ENCODE peak calls at places on chromosome 16, in five cellular contexts. U is GM13976, V is NAMALWA, E is PC-3, P is LoVo. I is an unnamed sample.

GRCh38 chr16:50666658-50667496 is 14.2 kb downstream of the SNX20 start:
- DNase-seq in U (peak; percentile 78), V (peak; percentile 27), E (no peak), P (no peak), I (no peak)

GRCh38 chr16:27498020-27498419 is 51.7 kb downstream of the GTF3C1 start:
- DNase-seq in U (no peak), V (no peak), E (no peak), P (no peak), I (no peak)

GRCh38 chr16:81578636-81579413 is 134.2 kb downstream of the CMIP start:
- DNase-seq in U (no peak), V (no peak), E (no peak), P (no peak), I (no peak)

GRCh38 chr16:82510041-82510440 is 116.7 kb upstream of the CDH13 start:
- DNase-seq in U (no peak), V (no peak), E (no peak), P (no peak), I (no peak)

GRCh38 chr16:56269824-56270684 is 78.8 kb downstream of the GNAO1 start:
- DNase-seq in U (no peak), V (no peak), E (no peak), P (no peak), I (no peak)

GRCh38 chr16:24346734-24347133 is 90.6 kb downstream of the CACNG3 start:
- DNase-seq in U (no peak), V (no peak), E (no peak), P (no peak), I (no peak)

GRCh38 chr16:86580063-86580797 is 1.9 kb downstream of the FOXL1 start:
- DNase-seq in U (no peak), V (no peak), E (no peak), P (no peak), I (no peak)

GRCh38 chr16:56947604-56947995 is 14.2 kb upstream of the CETP start:
- DNase-seq in U (no peak), V (no peak), E (no peak), P (no peak), I (no peak)

GRCh38 chr16:6066601-6067000 is 969.0 kb upstream of the EEF2KMT start:
- DNase-seq in U (no peak), V (no peak), E (no peak), P (no peak), I (no peak)

GRCh38 chr16:59591480-59591879 is 857.4 kb upstream of the GOT2 start:
- DNase-seq in U (no peak), V (no peak), E (peak; percentile 32), P (no peak), I (no peak)

GRCh38 chr16:30949655-30950515 is 1.0 kb downstream of the ORAI3 start:
- DNase-seq in U (peak; percentile 71), V (peak; percentile 58), E (peak; percentile 20), P (peak; percentile 79), I (peak; percentile 57)

GRCh38 chr16:20799599-20799998 is 6.7 kb downstream of the ERI2 start:
- DNase-seq in U (no peak), V (peak; percentile 61), E (peak; percentile 13), P (peak; percentile 31), I (peak; percentile 58)

GRCh38 chr16:2035431-2036199 is 8.9 kb downstream of the NHERF2 start:
- DNase-seq in U (no peak), V (no peak), E (peak; percentile 80), P (no peak), I (no peak)

GRCh38 chr16:81385031-81385756 is 59.4 kb upstream of the CMIP start:
- DNase-seq in U (no peak), V (no peak), E (no peak), P (no peak), I (no peak)

I was measured in OCI-LY7.